ENCODE peak calls at places on chromosomes 16 and 17, in five cellular contexts. H, T, E, K and L are unnamed samples.

GRCh38 chr16:35552763-35553162 is 2093.4 kb downstream of the TP53TG3F start:
- DNase-seq in K (no peak), T (no peak), H (no peak), E (no peak), L (no peak)

GRCh38 chr17:13601317-13601775 is 383 bp downstream of the HS3ST3A1 start:
- DNase-seq in T (no peak), K (peak), E (no peak), H (no peak), L (no peak)

GRCh38 chr17:48368352-48368751 is 61.7 kb downstream of the SKAP1 start:
- DNase-seq in H (no peak), T (no peak), K (no peak), E (no peak), L (no peak)

GRCh38 chr17:31593806-31594205 is 202.3 kb downstream of the RAB11FIP4 start:
- DNase-seq in H (no peak), E (no peak), K (peak), T (peak), L (no peak)

GRCh38 chr17:6755731-6756184 is at the start of gene XAF1:
- DNase-seq in H (no peak), T (peak), E (peak), K (peak), L (no peak)

GRCh38 chr17:45428050-45428953 is 4.4 kb downstream of the ARHGAP27 start:
- DNase-seq in E (no peak), T (peak), H (peak), K (peak), L (peak)

GRCh38 chr16:4882261-4882632 is 35.0 kb downstream of the UBN1 start:
- DNase-seq in K (peak), H (no peak), E (peak), T (peak), L (no peak)

GRCh38 chr17:1590031-1590746 is 27.6 kb upstream of the PITPNA start:
- DNase-seq in T (peak), K (peak), E (peak), H (no peak), L (no peak)

GRCh38 chr16:67278773-67279295 is 498 bp upstream of the PLEKHG4 start:
- DNase-seq in H (no peak), K (peak), T (no peak), E (no peak), L (no peak)

GRCh38 chr17:49696233-49696761 is 11.5 kb downstream of the SLC35B1 start:
- DNase-seq in E (no peak), T (no peak), H (no peak), K (no peak), L (no peak)

GRCh38 chr16:14196539-14196938 is 125.4 kb downstream of the MRTFB start:
- DNase-seq in K (no peak), E (no peak), H (no peak), T (no peak), L (no peak)

GRCh38 chr16:77553130-77553529 is 118.3 kb upstream of the ADAMTS18 start:
- DNase-seq in K (no peak), T (no peak), E (no peak), H (no peak), L (no peak)

GRCh38 chr17:45063198-45063597 is 2.1 kb downstream of the NMT1 start:
- DNase-seq in E (no peak), K (no peak), T (no peak), H (no peak), L (no peak)

GRCh38 chr17:1491406-1492248 is 859 bp downstream of the MYO1C start:
- DNase-seq in E (no peak), K (peak), T (peak), H (peak), L (no peak)

GRCh38 chr16:85612191-85612800 is 826 bp upstream of the GSE1 start:
- DNase-seq in T (peak), E (peak), K (peak), H (peak), L (no peak)

GRCh38 chr16:69150146-69150865 is 17.9 kb downstream of the UTP4 start:
- DNase-seq in K (peak), E (peak), T (peak), H (peak), L (peak)

GRCh38 chr16:11181889-11182279 is 74.1 kb downstream of the SOCS1 start:
- DNase-seq in E (no peak), K (no peak), T (peak), H (no peak), L (no peak)

GRCh38 chr16:11181242-11181888 is 74.6 kb downstream of the SOCS1 start:
- DNase-seq in T (no peak), H (no peak), K (peak), E (no peak), L (no peak)

GRCh38 chr16:11182381-11182780 is 73.6 kb downstream of the SOCS1 start:
- DNase-seq in E (no peak), K (no peak), T (no peak), H (no peak), L (no peak)

GRCh38 chr16:11183951-11184350 is 72.1 kb downstream of the SOCS1 start:
- DNase-seq in E (no peak), T (no peak), K (no peak), H (no peak), L (no peak)

DNA sequence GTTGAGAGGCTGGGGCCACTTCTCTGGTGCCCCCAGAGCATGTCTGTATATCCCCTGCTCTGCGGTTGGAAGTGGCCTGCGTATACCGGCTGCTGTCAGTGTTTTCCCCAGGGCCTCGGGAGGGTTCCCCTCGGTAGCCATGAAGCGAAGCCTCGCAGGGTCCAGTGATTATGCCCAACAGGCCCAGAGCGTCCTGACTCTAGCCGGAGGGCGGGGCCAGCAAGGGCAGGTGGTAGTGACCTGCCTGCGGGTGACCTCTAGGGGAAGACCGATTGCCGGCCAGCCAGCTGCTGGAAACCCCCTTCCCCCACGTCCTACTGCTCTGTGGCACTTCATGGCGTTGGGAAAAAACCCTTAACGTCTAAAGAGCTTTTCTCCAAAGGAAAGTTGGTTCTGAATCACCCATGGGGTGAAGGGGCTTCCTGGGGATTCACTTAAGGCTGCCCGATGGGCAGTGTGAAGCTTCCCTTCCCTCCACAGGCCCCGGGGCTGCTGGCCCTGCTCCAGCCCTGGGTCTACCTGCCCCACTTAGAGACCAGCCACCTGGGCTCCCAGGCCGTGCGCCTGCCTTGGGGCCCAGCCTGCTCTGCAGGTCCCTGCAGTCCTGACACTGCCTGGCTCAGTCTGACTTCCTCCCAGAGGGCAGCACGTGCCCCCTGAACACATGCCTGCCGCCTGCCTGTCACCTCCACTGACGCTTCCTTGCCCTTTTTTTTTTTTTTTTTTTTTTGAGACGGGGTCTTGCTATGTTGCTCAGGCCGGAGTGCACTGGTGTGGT is 72.8 kb downstream of the SOCS1 start:
- DNase-seq in T (no peak), E (no peak), H (peak), K (no peak), L (no peak)
- TF ChIP-seq CTCF in T (no peak), E (no peak), H (no peak), K (no peak), L (no peak)

GRCh38 chr17:57623620-57624019 is 121.5 kb downstream of the CCDC182 start:
- DNase-seq in T (no peak), E (no peak), H (no peak), K (no peak), L (no peak)
- TF ChIP-seq CTCF in T (no peak), E (no peak), H (no peak), K (no peak), L (no peak)

DNA sequence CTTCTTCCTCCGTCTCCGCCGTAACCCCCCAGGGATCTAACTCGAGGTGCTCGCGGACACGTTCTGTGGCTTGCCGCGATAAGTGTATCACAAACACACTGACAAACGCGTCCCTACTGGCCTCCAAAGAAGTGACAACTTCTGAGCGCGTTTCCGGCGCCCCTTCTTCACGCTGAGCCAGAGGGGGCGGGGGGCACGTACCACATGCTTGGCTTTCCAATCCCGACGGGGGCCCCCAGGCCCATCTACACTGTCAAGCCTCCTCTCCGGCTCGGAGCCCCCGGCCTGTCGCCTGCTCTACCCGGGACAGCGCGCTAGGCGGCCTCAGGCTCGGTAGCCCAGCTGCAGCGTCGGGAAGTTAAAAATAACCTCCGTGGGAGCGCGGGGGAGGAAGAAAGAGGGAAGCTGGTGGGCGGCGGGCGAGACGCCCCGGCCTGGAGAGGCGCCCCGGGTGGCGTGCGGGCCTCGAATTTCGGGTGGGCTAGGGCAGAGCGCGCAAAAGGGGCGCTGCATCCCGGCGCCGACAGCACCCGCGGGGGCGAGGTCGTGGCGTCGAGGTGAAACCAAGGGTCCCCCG is 676 bp upstream of the SPHK1 start:
- DNase-seq in E (no peak), H (peak), K (peak), T (peak), L (peak)
- TF ChIP-seq CTCF in E (peak), H (peak), K (no peak), T (peak), L (peak)

DNA sequence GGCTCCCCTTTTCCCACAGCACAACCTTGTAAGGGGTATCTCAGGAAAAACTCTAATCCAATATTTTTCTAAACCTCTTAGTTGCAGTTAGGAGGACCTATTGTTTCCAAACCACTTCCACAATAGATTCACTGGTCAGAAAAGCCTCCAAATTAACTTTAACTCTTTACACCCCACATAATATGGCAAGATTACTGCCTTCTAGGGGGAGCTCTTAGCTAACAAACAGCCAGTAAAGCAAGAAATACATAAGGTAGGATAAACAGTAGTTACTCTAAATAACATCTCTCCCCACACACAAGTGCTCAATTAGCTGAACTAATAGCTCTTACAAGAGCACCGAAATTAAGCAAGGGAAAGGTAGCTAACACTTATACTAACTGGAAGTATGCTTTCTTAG is 192.1 kb upstream of the KIF2B start:
- DNase-seq in E (no peak), K (no peak), H (no peak), T (no peak), L (no peak)
- TF ChIP-seq CTCF in E (no peak), K (no peak), H (no peak), T (no peak), L (no peak)

DNA sequence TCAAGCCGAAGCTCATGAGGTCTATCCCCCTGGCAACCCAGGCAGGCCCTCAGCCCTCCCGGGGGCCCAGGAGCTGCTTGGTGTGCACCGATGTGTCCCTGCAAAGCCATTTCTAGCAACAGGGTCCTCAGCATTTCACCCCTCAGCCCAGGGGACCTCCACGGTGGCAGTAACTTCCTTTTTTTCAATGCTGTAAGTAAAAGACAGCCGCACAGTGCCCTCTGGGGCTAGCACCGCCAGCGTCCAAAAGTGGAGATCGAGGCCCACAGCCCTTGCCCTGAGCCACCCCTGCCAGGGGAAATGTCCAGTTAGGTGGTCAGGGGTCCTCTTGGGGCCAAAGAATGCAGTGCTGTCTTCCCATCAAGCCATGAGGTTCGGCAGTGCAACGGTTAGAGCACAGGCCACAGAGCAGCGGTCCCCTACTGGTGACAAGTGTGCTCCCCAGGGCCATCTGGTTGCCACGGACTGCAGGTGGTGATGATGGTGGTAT is 79.9 kb downstream of the LITAF start:
- DNase-seq in K (no peak), E (no peak), H (no peak), T (no peak), L (no peak)
- TF ChIP-seq CTCF in K (no peak), E (no peak), H (no peak), T (no peak), L (no peak)

GRCh38 chr16:1884155-1884760 is 12.3 kb upstream of the MEIOB start:
- DNase-seq in E (no peak), T (peak), H (no peak), K (no peak), L (no peak)
- TF ChIP-seq CTCF in E (no peak), T (peak), H (peak), K (no peak), L (peak)

GRCh38 chr16:55508941-55509920 is at the start of gene LPCAT2:
- DNase-seq in K (peak), E (peak), H (peak), T (peak), L (peak)
- TF ChIP-seq CTCF in K (no peak), E (no peak), H (no peak), T (no peak), L (no peak)

DNA sequence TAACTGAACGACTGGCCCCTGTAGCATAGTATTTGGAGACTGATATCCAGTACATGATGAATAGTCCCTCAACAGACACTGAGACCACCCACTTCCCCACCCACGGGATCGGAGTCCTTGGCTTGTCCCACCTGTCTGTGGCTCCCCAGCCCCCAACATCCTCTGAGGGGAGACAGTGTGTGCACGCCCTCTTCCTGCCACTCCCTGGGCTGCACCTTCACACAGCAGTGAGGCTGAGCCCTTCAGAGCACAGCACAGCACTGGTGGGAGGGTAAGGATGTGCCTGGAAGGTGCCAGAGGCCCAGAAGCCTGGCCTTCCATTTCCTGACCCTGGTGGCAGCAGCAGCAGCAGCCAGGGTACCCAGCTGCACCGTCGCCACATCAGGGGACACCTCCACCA is 11.0 kb downstream of the DNASE1 start:
- DNase-seq in E (no peak), K (no peak), H (no peak), T (no peak), L (no peak)
- TF ChIP-seq CTCF in E (no peak), K (no peak), H (no peak), T (no peak), L (no peak)

DNA sequence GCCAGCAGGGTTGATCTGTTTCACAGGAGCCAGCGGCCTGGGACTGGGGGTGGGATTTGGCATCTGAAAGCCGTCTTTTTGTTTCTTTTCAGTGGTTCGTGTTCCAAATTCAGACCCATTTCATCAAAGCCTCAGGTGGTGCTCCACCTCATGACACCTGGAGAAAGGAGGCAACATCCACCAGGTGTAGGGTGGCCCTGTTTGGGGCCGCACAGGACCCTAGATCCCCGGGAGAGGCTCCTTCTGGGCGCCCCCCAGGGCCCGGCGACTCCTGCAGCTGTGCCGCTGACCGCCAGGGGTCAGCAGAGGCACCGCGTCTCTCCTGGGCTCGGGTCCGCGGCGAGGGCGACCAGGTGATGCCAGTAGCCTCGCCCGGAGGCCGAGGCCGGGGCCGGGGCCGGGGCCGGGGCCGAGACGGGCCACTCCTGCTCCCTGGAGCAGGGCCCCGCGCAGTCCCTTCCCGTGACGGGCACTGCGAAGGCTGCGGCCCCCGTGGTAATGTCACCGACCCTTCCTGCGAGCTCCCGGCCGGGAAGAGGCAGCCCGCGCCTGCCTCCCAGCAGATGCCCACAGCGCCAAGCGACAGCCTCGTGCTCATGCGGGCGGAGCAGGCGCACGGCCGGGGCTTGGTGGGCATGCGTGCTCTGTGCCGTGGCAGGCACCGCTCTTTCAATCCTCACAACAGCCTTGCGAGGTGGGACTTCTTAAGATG is 118.6 kb downstream of the C16orf78 start:
- DNase-seq in H (peak), E (no peak), K (peak), T (no peak), L (peak)
- TF ChIP-seq CTCF in H (peak), E (peak), K (peak), T (peak), L (peak)

DNA sequence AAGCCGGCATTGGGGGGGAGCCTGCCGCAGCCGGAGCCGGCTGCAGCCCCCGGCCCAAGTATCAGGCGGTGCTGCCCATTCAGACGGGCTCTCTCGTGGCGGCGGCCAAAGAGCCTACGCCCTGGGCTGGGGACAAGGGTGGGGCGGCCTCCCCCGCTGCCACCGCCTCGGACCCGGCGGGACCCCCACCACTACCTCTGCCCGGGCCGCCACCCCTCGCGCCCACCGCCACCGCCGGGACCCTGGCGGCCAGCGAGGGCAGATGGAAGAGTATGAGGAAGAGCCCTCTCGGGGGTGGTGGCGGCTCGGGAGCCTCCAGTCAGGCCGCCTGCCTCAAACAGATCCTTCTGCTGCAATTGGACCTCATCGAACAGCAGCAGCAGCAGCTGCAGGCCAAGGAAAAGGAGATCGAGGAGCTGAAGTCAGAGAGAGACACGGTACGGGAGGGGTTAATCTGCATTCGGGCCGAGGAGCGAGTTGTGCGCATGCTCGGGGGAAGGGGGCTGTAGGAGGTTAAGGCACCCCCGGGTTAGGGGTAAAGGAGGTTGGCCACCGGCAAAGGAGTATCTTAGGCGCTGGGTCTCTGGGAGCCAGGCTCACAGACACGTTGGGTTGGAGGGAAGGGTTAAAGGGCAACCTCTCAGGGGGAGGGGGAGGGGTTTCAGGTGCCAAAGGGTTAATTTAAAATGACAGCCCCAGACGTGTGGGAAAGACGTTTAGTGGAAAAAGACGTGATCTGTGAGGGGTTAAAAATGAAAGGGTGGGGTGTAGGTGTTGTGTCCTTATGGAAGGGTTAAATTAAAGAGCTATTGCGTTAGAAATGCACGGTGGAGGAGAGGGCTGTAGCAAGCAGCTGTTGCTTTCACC is 1.4 kb downstream of the MSL1 start:
- DNase-seq in E (no peak), T (peak), H (peak), K (peak), L (peak)
- TF ChIP-seq CTCF in E (no peak), T (no peak), H (no peak), K (no peak), L (peak)